ENCODE peak calls at places on chromosomes 3 and 15, in eight cellular contexts. One of them, this sample, is unnamed. For H3K4me1 and H3K36me3, the result is how much of the 10 kb centered on the place peaks cover.

GRCh38 chr15:57611938-57612337 is 20.2 kb downstream of the MYZAP start:
- DNase-seq in aorta: peak
- DNase-seq in CD8-positive, alpha-beta memory T cell: no peak
- DNase-seq in A673: no peak
- DNase-seq in CD8-positive, alpha-beta T cell: no peak
- DNase-seq in adipocyte: peak
- DNase-seq in tibial artery: peak
- DNase-seq in body of pancreas: peak
- DNase-seq in this sample: no peak

GRCh38 chr15:52496776-52497470 is 31.8 kb downstream of the MYO5A start:
- DNase-seq in aorta: no peak
- DNase-seq in CD8-positive, alpha-beta memory T cell: no peak
- DNase-seq in A673: no peak
- DNase-seq in CD8-positive, alpha-beta T cell: no peak
- DNase-seq in adipocyte: no peak
- DNase-seq in tibial artery: no peak
- DNase-seq in body of pancreas: no peak
- DNase-seq in this sample: no peak

GRCh38 chr15:73924258-73924921 is 1.9 kb upstream of the LOXL1 start:
- DNase-seq in aorta: peak
- DNase-seq in CD8-positive, alpha-beta memory T cell: no peak
- DNase-seq in A673: peak
- DNase-seq in CD8-positive, alpha-beta T cell: no peak
- DNase-seq in adipocyte: peak
- DNase-seq in tibial artery: peak
- DNase-seq in body of pancreas: no peak
- DNase-seq in this sample: no peak

GRCh38 chr3:117545484-117545883 is 835.9 kb downstream of the TUSC7 start:
- DNase-seq in aorta: no peak
- DNase-seq in CD8-positive, alpha-beta memory T cell: no peak
- DNase-seq in A673: no peak
- DNase-seq in CD8-positive, alpha-beta T cell: no peak
- DNase-seq in adipocyte: no peak
- DNase-seq in tibial artery: no peak
- DNase-seq in body of pancreas: no peak
- DNase-seq in this sample: no peak

GRCh38 chr15:95868970-95869369 is 461.5 kb upstream of the NR2F2 start:
- DNase-seq in aorta: no peak
- DNase-seq in CD8-positive, alpha-beta memory T cell: no peak
- DNase-seq in A673: no peak
- DNase-seq in CD8-positive, alpha-beta T cell: no peak
- DNase-seq in adipocyte: no peak
- DNase-seq in tibial artery: no peak
- DNase-seq in body of pancreas: no peak
- DNase-seq in this sample: no peak

GRCh38 chr15:62896969-62897486 is 145.5 kb upstream of the TPM1 start:
- DNase-seq in aorta: peak
- DNase-seq in CD8-positive, alpha-beta memory T cell: no peak
- DNase-seq in A673: peak
- DNase-seq in CD8-positive, alpha-beta T cell: no peak
- DNase-seq in adipocyte: peak
- DNase-seq in tibial artery: peak
- DNase-seq in body of pancreas: peak
- DNase-seq in this sample: peak

GRCh38 chr15:51251591-51251990 is 86.8 kb downstream of the CYP19A1 start:
- DNase-seq in aorta: no peak
- DNase-seq in CD8-positive, alpha-beta memory T cell: no peak
- DNase-seq in A673: no peak
- DNase-seq in CD8-positive, alpha-beta T cell: no peak
- DNase-seq in adipocyte: no peak
- DNase-seq in tibial artery: no peak
- DNase-seq in body of pancreas: no peak
- DNase-seq in this sample: no peak

GRCh38 chr15:96035091-96035490 is 295.4 kb upstream of the NR2F2 start:
- DNase-seq in aorta: no peak
- DNase-seq in CD8-positive, alpha-beta memory T cell: no peak
- DNase-seq in A673: no peak
- DNase-seq in CD8-positive, alpha-beta T cell: no peak
- DNase-seq in adipocyte: no peak
- DNase-seq in tibial artery: no peak
- DNase-seq in body of pancreas: no peak
- DNase-seq in this sample: no peak

GRCh38 chr3:40980467-40980866 is 218.8 kb upstream of the CTNNB1 start:
- DNase-seq in aorta: no peak
- DNase-seq in CD8-positive, alpha-beta memory T cell: no peak
- DNase-seq in A673: no peak
- DNase-seq in CD8-positive, alpha-beta T cell: no peak
- DNase-seq in adipocyte: no peak
- DNase-seq in tibial artery: no peak
- DNase-seq in body of pancreas: no peak
- DNase-seq in this sample: no peak

GRCh38 chr3:100698736-100699135 is 10.6 kb upstream of the TFG start:
- DNase-seq in aorta: no peak
- DNase-seq in CD8-positive, alpha-beta memory T cell: no peak
- DNase-seq in A673: no peak
- DNase-seq in CD8-positive, alpha-beta T cell: no peak
- DNase-seq in adipocyte: no peak
- DNase-seq in tibial artery: no peak
- DNase-seq in body of pancreas: no peak
- DNase-seq in this sample: no peak

GRCh38 chr3:86257955-86258641 is 732.9 kb downstream of the VGLL3 start:
- DNase-seq in aorta: no peak
- DNase-seq in CD8-positive, alpha-beta memory T cell: no peak
- DNase-seq in A673: no peak
- DNase-seq in CD8-positive, alpha-beta T cell: no peak
- DNase-seq in adipocyte: no peak
- DNase-seq in tibial artery: no peak
- DNase-seq in body of pancreas: no peak
- DNase-seq in this sample: no peak

GRCh38 chr3:29301332-29302011 is 20.6 kb downstream of the RBMS3 start:
- DNase-seq in aorta: no peak
- DNase-seq in CD8-positive, alpha-beta memory T cell: no peak
- DNase-seq in A673: no peak
- DNase-seq in CD8-positive, alpha-beta T cell: no peak
- DNase-seq in adipocyte: no peak
- DNase-seq in tibial artery: no peak
- DNase-seq in body of pancreas: no peak
- DNase-seq in this sample: no peak

GRCh38 chr3:106281231-106281630 is 412.4 kb upstream of the CBLB start:
- DNase-seq in aorta: no peak
- DNase-seq in CD8-positive, alpha-beta memory T cell: no peak
- DNase-seq in A673: no peak
- DNase-seq in CD8-positive, alpha-beta T cell: no peak
- DNase-seq in adipocyte: peak
- DNase-seq in tibial artery: no peak
- DNase-seq in body of pancreas: no peak
- DNase-seq in this sample: no peak

GRCh38 chr3:157502916-157503620 is at the start of gene VEPH1:
- DNase-seq in aorta: no peak
- DNase-seq in CD8-positive, alpha-beta memory T cell: no peak
- DNase-seq in A673: no peak
- DNase-seq in CD8-positive, alpha-beta T cell: no peak
- DNase-seq in adipocyte: no peak
- DNase-seq in tibial artery: no peak
- DNase-seq in body of pancreas: peak
- DNase-seq in this sample: no peak

GRCh38 chr3:151210676-151211381 is 7.8 kb upstream of the GPR171 start:
- DNase-seq in aorta: no peak
- DNase-seq in CD8-positive, alpha-beta memory T cell: no peak
- DNase-seq in A673: no peak
- DNase-seq in CD8-positive, alpha-beta T cell: no peak
- DNase-seq in adipocyte: no peak
- DNase-seq in tibial artery: no peak
- DNase-seq in body of pancreas: peak
- DNase-seq in this sample: no peak

GRCh38 chr3:156579427-156579851 is 24.5 kb upstream of the SSR3 start:
- DNase-seq in aorta: no peak
- DNase-seq in CD8-positive, alpha-beta memory T cell: no peak
- DNase-seq in A673: no peak
- DNase-seq in CD8-positive, alpha-beta T cell: no peak
- DNase-seq in adipocyte: no peak
- DNase-seq in tibial artery: peak
- DNase-seq in body of pancreas: peak
- DNase-seq in this sample: no peak

GRCh38 chr3:15498461-15499214 is 22.9 kb downstream of the COLQ start:
- DNase-seq in aorta: no peak
- DNase-seq in CD8-positive, alpha-beta memory T cell: no peak
- DNase-seq in A673: no peak
- DNase-seq in CD8-positive, alpha-beta T cell: no peak
- DNase-seq in adipocyte: no peak
- DNase-seq in tibial artery: no peak
- DNase-seq in body of pancreas: no peak
- DNase-seq in this sample: no peak

GRCh38 chr3:153244961-153245360 is 82.9 kb downstream of the RAP2B start:
- DNase-seq in aorta: no peak
- DNase-seq in CD8-positive, alpha-beta memory T cell: no peak
- DNase-seq in A673: no peak
- DNase-seq in CD8-positive, alpha-beta T cell: no peak
- DNase-seq in adipocyte: peak
- DNase-seq in tibial artery: no peak
- DNase-seq in body of pancreas: no peak
- DNase-seq in this sample: no peak

GRCh38 chr3:11392689-11393114 is 120.5 kb downstream of the ATG7 start:
- DNase-seq in aorta: no peak
- DNase-seq in CD8-positive, alpha-beta memory T cell: no peak
- DNase-seq in A673: no peak
- DNase-seq in CD8-positive, alpha-beta T cell: no peak
- DNase-seq in adipocyte: no peak
- DNase-seq in tibial artery: no peak
- DNase-seq in body of pancreas: no peak
- DNase-seq in this sample: no peak

GRCh38 chr15:78083186-78083585 is 5.7 kb upstream of the TBC1D2B start:
- DNase-seq in aorta: peak
- DNase-seq in CD8-positive, alpha-beta memory T cell: no peak
- DNase-seq in A673: no peak
- DNase-seq in CD8-positive, alpha-beta T cell: no peak
- DNase-seq in adipocyte: no peak
- DNase-seq in tibial artery: no peak
- DNase-seq in body of pancreas: no peak
- DNase-seq in this sample: no peak

GRCh38 chr3:71107926-71108325 is 475.6 kb downstream of the FOXP1 start:
- DNase-seq in aorta: no peak
- DNase-seq in CD8-positive, alpha-beta memory T cell: no peak
- DNase-seq in A673: no peak
- DNase-seq in CD8-positive, alpha-beta T cell: no peak
- DNase-seq in adipocyte: no peak
- DNase-seq in tibial artery: no peak
- DNase-seq in body of pancreas: no peak
- DNase-seq in this sample: no peak

GRCh38 chr15:56245871-56246814 is 2.5 kb upstream of the RFX7 start:
- DNase-seq in aorta: peak
- DNase-seq in CD8-positive, alpha-beta memory T cell: peak
- DNase-seq in A673: peak
- DNase-seq in CD8-positive, alpha-beta T cell: peak
- DNase-seq in adipocyte: peak
- DNase-seq in tibial artery: peak
- DNase-seq in body of pancreas: peak
- DNase-seq in this sample: peak

GRCh38 chr3:29170894-29171582 is 109.8 kb upstream of the RBMS3 start:
- DNase-seq in aorta: no peak
- DNase-seq in CD8-positive, alpha-beta memory T cell: no peak
- DNase-seq in A673: no peak
- DNase-seq in CD8-positive, alpha-beta T cell: no peak
- DNase-seq in adipocyte: peak
- DNase-seq in tibial artery: no peak
- DNase-seq in body of pancreas: no peak
- DNase-seq in this sample: no peak

GRCh38 chr3:58036287-58037032 is 28.2 kb downstream of the FLNB start:
- DNase-seq in aorta: no peak
- DNase-seq in CD8-positive, alpha-beta memory T cell: no peak
- DNase-seq in A673: no peak
- DNase-seq in CD8-positive, alpha-beta T cell: no peak
- DNase-seq in adipocyte: no peak
- DNase-seq in tibial artery: no peak
- DNase-seq in body of pancreas: no peak
- DNase-seq in this sample: no peak
- H3K4me3 ChIP-seq in aorta: no peak
- H3K4me3 ChIP-seq in CD8-positive, alpha-beta memory T cell: no peak
- H3K4me3 ChIP-seq in A673: no peak
- H3K4me3 ChIP-seq in CD8-positive, alpha-beta T cell: no peak
- H3K4me3 ChIP-seq in adipocyte: no peak
- H3K4me3 ChIP-seq in tibial artery: no peak
- H3K4me3 ChIP-seq in body of pancreas: no peak
- H3K4me3 ChIP-seq in this sample: no peak

GRCh38 chr3:78974181-78974770 is 793.5 kb downstream of the ROBO1 start:
- DNase-seq in aorta: no peak
- DNase-seq in CD8-positive, alpha-beta memory T cell: no peak
- DNase-seq in A673: no peak
- DNase-seq in CD8-positive, alpha-beta T cell: no peak
- DNase-seq in adipocyte: peak
- DNase-seq in tibial artery: no peak
- DNase-seq in body of pancreas: no peak
- DNase-seq in this sample: no peak
- H3K4me1 ChIP-seq in aorta: under half
- H3K4me1 ChIP-seq in CD8-positive, alpha-beta memory T cell: under half
- H3K4me1 ChIP-seq in A673: half or more
- H3K4me1 ChIP-seq in CD8-positive, alpha-beta T cell: under half
- H3K4me1 ChIP-seq in adipocyte: under half
- H3K4me1 ChIP-seq in tibial artery: under half
- H3K4me1 ChIP-seq in body of pancreas: under half
- H3K4me1 ChIP-seq in this sample: under half

GRCh38 chr3:121720163-121720562 is 29.4 kb downstream of the GOLGB1 start:
- DNase-seq in aorta: no peak
- DNase-seq in CD8-positive, alpha-beta memory T cell: no peak
- DNase-seq in A673: no peak
- DNase-seq in CD8-positive, alpha-beta T cell: no peak
- DNase-seq in adipocyte: no peak
- DNase-seq in tibial artery: no peak
- DNase-seq in body of pancreas: no peak
- DNase-seq in this sample: no peak

GRCh38 chr3:121724130-121724529 is 25.4 kb downstream of the GOLGB1 start:
- DNase-seq in aorta: no peak
- DNase-seq in CD8-positive, alpha-beta memory T cell: no peak
- DNase-seq in A673: no peak
- DNase-seq in CD8-positive, alpha-beta T cell: no peak
- DNase-seq in adipocyte: no peak
- DNase-seq in tibial artery: no peak
- DNase-seq in body of pancreas: no peak
- DNase-seq in this sample: no peak

GRCh38 chr3:121723485-121723884 is 26.1 kb downstream of the GOLGB1 start:
- DNase-seq in aorta: no peak
- DNase-seq in CD8-positive, alpha-beta memory T cell: no peak
- DNase-seq in A673: no peak
- DNase-seq in CD8-positive, alpha-beta T cell: no peak
- DNase-seq in adipocyte: no peak
- DNase-seq in tibial artery: no peak
- DNase-seq in body of pancreas: no peak
- DNase-seq in this sample: no peak

GRCh38 chr3:121719423-121719822 is 30.1 kb downstream of the GOLGB1 start:
- DNase-seq in aorta: no peak
- DNase-seq in CD8-positive, alpha-beta memory T cell: no peak
- DNase-seq in A673: no peak
- DNase-seq in CD8-positive, alpha-beta T cell: no peak
- DNase-seq in adipocyte: no peak
- DNase-seq in tibial artery: no peak
- DNase-seq in body of pancreas: no peak
- DNase-seq in this sample: no peak

GRCh38 chr3:121722346-121722745 is 27.2 kb downstream of the GOLGB1 start:
- DNase-seq in aorta: no peak
- DNase-seq in CD8-positive, alpha-beta memory T cell: no peak
- DNase-seq in A673: no peak
- DNase-seq in CD8-positive, alpha-beta T cell: no peak
- DNase-seq in adipocyte: no peak
- DNase-seq in tibial artery: no peak
- DNase-seq in body of pancreas: no peak
- DNase-seq in this sample: no peak
- H3K36me3 ChIP-seq in aorta: under half
- H3K36me3 ChIP-seq in CD8-positive, alpha-beta memory T cell: under half
- H3K36me3 ChIP-seq in A673: under half
- H3K36me3 ChIP-seq in CD8-positive, alpha-beta T cell: under half
- H3K36me3 ChIP-seq in adipocyte: half or more
- H3K36me3 ChIP-seq in tibial artery: half or more
- H3K36me3 ChIP-seq in body of pancreas: under half
- H3K36me3 ChIP-seq in this sample: under half

GRCh38 chr3:127915937-127916480 is 977 bp downstream of the KBTBD12 start:
- DNase-seq in aorta: no peak
- DNase-seq in CD8-positive, alpha-beta memory T cell: no peak
- DNase-seq in A673: no peak
- DNase-seq in CD8-positive, alpha-beta T cell: no peak
- DNase-seq in adipocyte: peak
- DNase-seq in tibial artery: no peak
- DNase-seq in body of pancreas: no peak
- DNase-seq in this sample: no peak
- H3K4me3 ChIP-seq in aorta: peak
- H3K4me3 ChIP-seq in CD8-positive, alpha-beta memory T cell: no peak
- H3K4me3 ChIP-seq in A673: no peak
- H3K4me3 ChIP-seq in CD8-positive, alpha-beta T cell: no peak
- H3K4me3 ChIP-seq in adipocyte: no peak
- H3K4me3 ChIP-seq in tibial artery: peak
- H3K4me3 ChIP-seq in body of pancreas: no peak
- H3K4me3 ChIP-seq in this sample: no peak